ENCODE peak calls at places on chromosomes 1 and 21, in eight cellular contexts. One of them, this sample, is unnamed.
A peak's percentile ranks its signal among the peaks of the same experiment; 100 is the strongest.

GRCh38 chr1:54256756-54257155 is 56.8 kb downstream of the MRPL37 start:
- DNase-seq in sciatic nerve: no peak
- DNase-seq in SW 1271: no peak
- DNase-seq in bronchial epithelial cell: no peak
- DNase-seq in HEK293T: no peak
- DNase-seq in naive thymus-derived CD8-positive, alpha-beta T cell: no peak
- DNase-seq in NCI-H774: peak; percentile 67
- DNase-seq in T-helper 9 cell: no peak
- DNase-seq in this sample: no peak

GRCh38 chr1:217562229-217562878 is 68.5 kb downstream of the GPATCH2 start:
- DNase-seq in HEK293T: no peak
- DNase-seq in bronchial epithelial cell: peak; percentile 83
- DNase-seq in naive thymus-derived CD8-positive, alpha-beta T cell: no peak
- DNase-seq in SW 1271: peak; percentile 16
- DNase-seq in NCI-H774: no peak
- DNase-seq in sciatic nerve: no peak
- DNase-seq in T-helper 9 cell: no peak
- DNase-seq in this sample: no peak

GRCh38 chr1:215543191-215543606 is 23.9 kb upstream of the KCTD3 start:
- DNase-seq in naive thymus-derived CD8-positive, alpha-beta T cell: no peak
- DNase-seq in HEK293T: no peak
- DNase-seq in bronchial epithelial cell: peak; percentile 83
- DNase-seq in NCI-H774: no peak
- DNase-seq in T-helper 9 cell: no peak
- DNase-seq in sciatic nerve: no peak
- DNase-seq in SW 1271: no peak
- DNase-seq in this sample: no peak

GRCh38 chr1:118504867-118505266 is 319.8 kb upstream of the SPAG17 start:
- DNase-seq in NCI-H774: peak; percentile 31
- DNase-seq in naive thymus-derived CD8-positive, alpha-beta T cell: no peak
- DNase-seq in bronchial epithelial cell: no peak
- DNase-seq in sciatic nerve: no peak
- DNase-seq in T-helper 9 cell: no peak
- DNase-seq in HEK293T: no peak
- DNase-seq in SW 1271: no peak
- DNase-seq in this sample: no peak

GRCh38 chr1:162035241-162035640 is 11.6 kb upstream of the OLFML2B start:
- DNase-seq in SW 1271: no peak
- DNase-seq in naive thymus-derived CD8-positive, alpha-beta T cell: no peak
- DNase-seq in T-helper 9 cell: no peak
- DNase-seq in sciatic nerve: no peak
- DNase-seq in bronchial epithelial cell: peak; percentile 68
- DNase-seq in NCI-H774: peak; percentile 17
- DNase-seq in HEK293T: no peak
- DNase-seq in this sample: no peak

GRCh38 chr1:196689001-196689400 is 37.2 kb downstream of the CFH start:
- DNase-seq in HEK293T: no peak
- DNase-seq in NCI-H774: no peak
- DNase-seq in sciatic nerve: no peak
- DNase-seq in naive thymus-derived CD8-positive, alpha-beta T cell: no peak
- DNase-seq in bronchial epithelial cell: no peak
- DNase-seq in SW 1271: no peak
- DNase-seq in T-helper 9 cell: no peak
- DNase-seq in this sample: no peak

GRCh38 chr21:46455575-46456385 is 2.9 kb upstream of the DIP2A start:
- DNase-seq in HEK293T: no peak
- DNase-seq in NCI-H774: no peak
- DNase-seq in sciatic nerve: no peak
- DNase-seq in SW 1271: no peak
- DNase-seq in naive thymus-derived CD8-positive, alpha-beta T cell: no peak
- DNase-seq in bronchial epithelial cell: peak; percentile 82
- DNase-seq in T-helper 9 cell: no peak
- DNase-seq in this sample: no peak

GRCh38 chr1:30312226-30312625 is 411.2 kb downstream of the MATN1 start:
- DNase-seq in sciatic nerve: peak; percentile 37
- DNase-seq in T-helper 9 cell: no peak
- DNase-seq in SW 1271: no peak
- DNase-seq in HEK293T: no peak
- DNase-seq in bronchial epithelial cell: no peak
- DNase-seq in naive thymus-derived CD8-positive, alpha-beta T cell: no peak
- DNase-seq in NCI-H774: no peak
- DNase-seq in this sample: no peak

GRCh38 chr1:162062542-162063015 is 6.9 kb upstream of the NOS1AP start:
- DNase-seq in HEK293T: peak; percentile 61
- DNase-seq in T-helper 9 cell: no peak
- DNase-seq in bronchial epithelial cell: no peak
- DNase-seq in naive thymus-derived CD8-positive, alpha-beta T cell: no peak
- DNase-seq in sciatic nerve: no peak
- DNase-seq in SW 1271: no peak
- DNase-seq in NCI-H774: no peak
- DNase-seq in this sample: no peak

GRCh38 chr1:76125441-76126215 is 51.1 kb downstream of the ST6GALNAC3 start:
- DNase-seq in sciatic nerve: no peak
- DNase-seq in naive thymus-derived CD8-positive, alpha-beta T cell: no peak
- DNase-seq in NCI-H774: no peak
- DNase-seq in HEK293T: no peak
- DNase-seq in SW 1271: no peak
- DNase-seq in bronchial epithelial cell: no peak
- DNase-seq in T-helper 9 cell: no peak
- DNase-seq in this sample: no peak

GRCh38 chr21:42234026-42234425 is 15.1 kb downstream of the ABCG1 start:
- DNase-seq in HEK293T: no peak
- DNase-seq in SW 1271: no peak
- DNase-seq in sciatic nerve: no peak
- DNase-seq in naive thymus-derived CD8-positive, alpha-beta T cell: no peak
- DNase-seq in T-helper 9 cell: no peak
- DNase-seq in bronchial epithelial cell: no peak
- DNase-seq in NCI-H774: no peak
- DNase-seq in this sample: no peak

GRCh38 chr1:47330212-47330611 is 3.4 kb upstream of the CMPK1 start:
- DNase-seq in sciatic nerve: no peak
- DNase-seq in NCI-H774: no peak
- DNase-seq in SW 1271: no peak
- DNase-seq in bronchial epithelial cell: no peak
- DNase-seq in T-helper 9 cell: no peak
- DNase-seq in naive thymus-derived CD8-positive, alpha-beta T cell: no peak
- DNase-seq in HEK293T: no peak
- DNase-seq in this sample: no peak

GRCh38 chr1:65525297-65526048 is 105.0 kb downstream of the LEPR start:
- DNase-seq in SW 1271: no peak
- DNase-seq in bronchial epithelial cell: no peak
- DNase-seq in sciatic nerve: peak; percentile 67
- DNase-seq in T-helper 9 cell: no peak
- DNase-seq in NCI-H774: no peak
- DNase-seq in naive thymus-derived CD8-positive, alpha-beta T cell: no peak
- DNase-seq in HEK293T: peak; percentile 57
- DNase-seq in this sample: no peak

GRCh38 chr1:43831866-43832654 is 101.5 kb upstream of the ARTN start:
- DNase-seq in HEK293T: no peak
- DNase-seq in T-helper 9 cell: no peak
- DNase-seq in sciatic nerve: no peak
- DNase-seq in NCI-H774: no peak
- DNase-seq in naive thymus-derived CD8-positive, alpha-beta T cell: no peak
- DNase-seq in bronchial epithelial cell: no peak
- DNase-seq in SW 1271: no peak
- DNase-seq in this sample: no peak

GRCh38 chr21:42505090-42505726 is 8.4 kb upstream of the SLC37A1 start:
- DNase-seq in NCI-H774: no peak
- DNase-seq in bronchial epithelial cell: no peak
- DNase-seq in T-helper 9 cell: no peak
- DNase-seq in sciatic nerve: no peak
- DNase-seq in SW 1271: no peak
- DNase-seq in naive thymus-derived CD8-positive, alpha-beta T cell: no peak
- DNase-seq in HEK293T: no peak
- DNase-seq in this sample: no peak

GRCh38 chr1:204545202-204545601 is 29.0 kb downstream of the MDM4 start:
- DNase-seq in T-helper 9 cell: no peak
- DNase-seq in naive thymus-derived CD8-positive, alpha-beta T cell: no peak
- DNase-seq in sciatic nerve: no peak
- DNase-seq in SW 1271: no peak
- DNase-seq in HEK293T: no peak
- DNase-seq in NCI-H774: no peak
- DNase-seq in bronchial epithelial cell: peak; percentile 57
- DNase-seq in this sample: no peak

GRCh38 chr1:74513396-74513795 is 985 bp upstream of the LRRC53 start:
- DNase-seq in SW 1271: no peak
- DNase-seq in bronchial epithelial cell: no peak
- DNase-seq in HEK293T: no peak
- DNase-seq in NCI-H774: no peak
- DNase-seq in naive thymus-derived CD8-positive, alpha-beta T cell: no peak
- DNase-seq in T-helper 9 cell: no peak
- DNase-seq in sciatic nerve: no peak
- DNase-seq in this sample: no peak

GRCh38 chr1:244712669-244713068 is 59.7 kb downstream of the DESI2 start:
- DNase-seq in HEK293T: no peak
- DNase-seq in naive thymus-derived CD8-positive, alpha-beta T cell: no peak
- DNase-seq in bronchial epithelial cell: no peak
- DNase-seq in sciatic nerve: no peak
- DNase-seq in T-helper 9 cell: no peak
- DNase-seq in NCI-H774: no peak
- DNase-seq in SW 1271: no peak
- DNase-seq in this sample: no peak